ENCODE peak calls at places on chromosomes 2 and 18, in eight cellular contexts. H, N, S, A, P, V, F and I are unnamed samples.

GRCh38 chr2:162839419-162839818 is 852 bp upstream of the KCNH7 start:
- DNase-seq in H (peak; percentile 86), N (no peak), S (no peak), A (peak; percentile 17), P (no peak), V (no peak), F (peak; percentile 74), I (no peak)

GRCh38 chr2:102792538-102793208 is 30.8 kb downstream of the TMEM182 start:
- DNase-seq in H (no peak), N (no peak), S (peak; percentile 29), A (no peak), P (no peak), V (no peak), F (no peak), I (no peak)

GRCh38 chr18:62982600-62983251 is 267.4 kb downstream of the PHLPP1 start:
- DNase-seq in H (peak; percentile 73), N (peak; percentile 67), S (peak; percentile 78), A (peak; percentile 74), P (peak; percentile 27), V (no peak), F (peak; percentile 61), I (peak; percentile 29)

GRCh38 chr2:235618039-235618438 is 124.2 kb downstream of the AGAP1 start:
- DNase-seq in H (no peak), N (peak; percentile 58), S (no peak), A (no peak), P (no peak), V (no peak), F (no peak), I (no peak)

GRCh38 chr18:53551868-53552426 is 672.5 kb downstream of the MBD2 start:
- DNase-seq in H (no peak), N (no peak), S (no peak), A (no peak), P (no peak), V (no peak), F (no peak), I (no peak)

GRCh38 chr2:72143441-72144356 is 4.0 kb downstream of the CYP26B1 start:
- DNase-seq in H (no peak), N (no peak), S (no peak), A (no peak), P (no peak), V (no peak), F (no peak), I (no peak)

GRCh38 chr2:200382883-200383282 is 76.4 kb downstream of the SPATS2L start:
- DNase-seq in H (no peak), N (no peak), S (peak; percentile 42), A (no peak), P (no peak), V (no peak), F (no peak), I (no peak)

GRCh38 chr2:64644240-64645013 is 9.3 kb downstream of the SERTAD2 start:
- DNase-seq in H (no peak), N (peak; percentile 86), S (peak; percentile 78), A (peak; percentile 77), P (no peak), V (peak; percentile 70), F (peak; percentile 22), I (no peak)

GRCh38 chr2:235471186-235471747 is 22.6 kb upstream of the AGAP1 start:
- DNase-seq in H (no peak), N (no peak), S (no peak), A (no peak), P (no peak), V (no peak), F (no peak), I (no peak)

GRCh38 chr18:33603434-33603833 is 25.4 kb downstream of the ASXL3 start:
- DNase-seq in H (no peak), N (no peak), S (no peak), A (no peak), P (no peak), V (no peak), F (no peak), I (no peak)

GRCh38 chr2:129908721-129909373 is 70.6 kb upstream of the RAB6C start:
- DNase-seq in H (no peak), N (no peak), S (peak; percentile 55), A (no peak), P (no peak), V (no peak), F (no peak), I (no peak)

GRCh38 chr2:96501471-96501874 is 3.7 kb downstream of the NEURL3 start:
- DNase-seq in H (no peak), N (no peak), S (no peak), A (peak; percentile 36), P (no peak), V (no peak), F (no peak), I (no peak)

GRCh38 chr2:160934263-160934662 is 226.0 kb upstream of the TANK start:
- DNase-seq in H (no peak), N (no peak), S (no peak), A (no peak), P (no peak), V (no peak), F (no peak), I (no peak)

GRCh38 chr2:184268900-184269299 is 329.4 kb upstream of the ZNF804A start:
- DNase-seq in H (no peak), N (no peak), S (no peak), A (no peak), P (no peak), V (no peak), F (no peak), I (no peak)